ENCODE peak calls at places on chromosome 2, in four cellular contexts. K is neural crest cell, H is thyroid gland, L is progenitor cell of endocrine pancreas. S is an unnamed sample.

GRCh38 chr2:171522804-171523338 is 597 bp downstream of the CYBRD1 start:
- DNase-seq in K (peak; percentile 32), H (no peak), L (peak; percentile 16), S (no peak)

GRCh38 chr2:96832751-96833507 is 10.9 kb downstream of the ANKRD23 start:
- DNase-seq in H (peak; percentile 93), L (peak; percentile 66), K (peak; percentile 67), S (no peak)

GRCh38 chr2:36967236-36967876 is 1.0 kb upstream of the STRN start:
- DNase-seq in L (no peak), H (no peak), K (no peak), S (no peak)

GRCh38 chr2:73998451-73998850 is 13.7 kb downstream of the TET3 start:
- DNase-seq in L (no peak), H (no peak), K (no peak), S (no peak)

GRCh38 chr2:178761759-178762371 is 45.4 kb downstream of the TTN start:
- DNase-seq in L (peak; percentile 11), H (peak; percentile 3), K (peak; percentile 7), S (no peak)

GRCh38 chr2:196607073-196607472 is 32.4 kb upstream of the CCDC150 start:
- DNase-seq in K (no peak), H (no peak), L (no peak), S (no peak)

GRCh38 chr2:164737612-164738081 is 104.0 kb downstream of the COBLL1 start:
- DNase-seq in H (peak; percentile 61), L (peak; percentile 30), K (peak; percentile 33), S (peak; percentile 29)

GRCh38 chr2:227325824-227326195 is 759 bp downstream of the MFF start:
- DNase-seq in H (peak; percentile 38), K (peak; percentile 26), L (no peak), S (no peak)

GRCh38 chr2:27954771-27955384 is 64.3 kb downstream of the BABAM2 start:
- DNase-seq in L (no peak), K (no peak), H (peak; percentile 31), S (no peak)

GRCh38 chr2:222218786-222219185 is 80.0 kb downstream of the PAX3 start:
- DNase-seq in K (no peak), H (no peak), L (no peak), S (no peak)

GRCh38 chr2:177028296-177028695 is 184.3 kb upstream of the HNRNPA3 start:
- DNase-seq in L (no peak), H (peak; percentile 5), K (no peak), S (no peak)

GRCh38 chr2:177029075-177029474 is 183.5 kb upstream of the HNRNPA3 start:
- DNase-seq in H (no peak), L (no peak), K (no peak), S (no peak)

GRCh38 chr2:177031435-177032222 is 181.0 kb upstream of the HNRNPA3 start:
- DNase-seq in H (no peak), K (no peak), L (no peak), S (no peak)

GRCh38 chr2:177030391-177031000 is 182.1 kb upstream of the HNRNPA3 start:
- DNase-seq in H (no peak), K (peak; percentile 4), L (no peak), S (no peak)

GRCh38 chr2:177029501-177029900 is 183.1 kb upstream of the HNRNPA3 start:
- DNase-seq in H (no peak), K (no peak), L (no peak), S (no peak)
- TF ChIP-seq CTCF in H (no peak), K (no peak), L (peak; percentile 42), S (no peak)

GRCh38 chr2:211875488-211875887 is 663.1 kb downstream of the ERBB4 start:
- DNase-seq in L (no peak), H (no peak), K (no peak), S (no peak)

GRCh38 chr2:211877061-211877460 is 661.5 kb downstream of the ERBB4 start:
- DNase-seq in H (no peak), K (no peak), L (no peak), S (no peak)

GRCh38 chr2:211881449-211881848 is 657.2 kb downstream of the ERBB4 start:
- DNase-seq in L (no peak), H (no peak), K (no peak), S (no peak)

GRCh38 chr2:211879323-211879722 is 659.3 kb downstream of the ERBB4 start:
- DNase-seq in L (no peak), K (no peak), H (no peak), S (no peak)
- TF ChIP-seq CTCF in L (peak; percentile 39), K (peak; percentile 53), H (no peak), S (no peak)

GRCh38 chr2:228657807-228658402 is 476.4 kb upstream of the SPHKAP start:
- DNase-seq in H (no peak), K (no peak), L (no peak), S (no peak)
- TF ChIP-seq CTCF in H (no peak), K (peak; percentile 75), L (peak; percentile 75), S (no peak)

DNA sequence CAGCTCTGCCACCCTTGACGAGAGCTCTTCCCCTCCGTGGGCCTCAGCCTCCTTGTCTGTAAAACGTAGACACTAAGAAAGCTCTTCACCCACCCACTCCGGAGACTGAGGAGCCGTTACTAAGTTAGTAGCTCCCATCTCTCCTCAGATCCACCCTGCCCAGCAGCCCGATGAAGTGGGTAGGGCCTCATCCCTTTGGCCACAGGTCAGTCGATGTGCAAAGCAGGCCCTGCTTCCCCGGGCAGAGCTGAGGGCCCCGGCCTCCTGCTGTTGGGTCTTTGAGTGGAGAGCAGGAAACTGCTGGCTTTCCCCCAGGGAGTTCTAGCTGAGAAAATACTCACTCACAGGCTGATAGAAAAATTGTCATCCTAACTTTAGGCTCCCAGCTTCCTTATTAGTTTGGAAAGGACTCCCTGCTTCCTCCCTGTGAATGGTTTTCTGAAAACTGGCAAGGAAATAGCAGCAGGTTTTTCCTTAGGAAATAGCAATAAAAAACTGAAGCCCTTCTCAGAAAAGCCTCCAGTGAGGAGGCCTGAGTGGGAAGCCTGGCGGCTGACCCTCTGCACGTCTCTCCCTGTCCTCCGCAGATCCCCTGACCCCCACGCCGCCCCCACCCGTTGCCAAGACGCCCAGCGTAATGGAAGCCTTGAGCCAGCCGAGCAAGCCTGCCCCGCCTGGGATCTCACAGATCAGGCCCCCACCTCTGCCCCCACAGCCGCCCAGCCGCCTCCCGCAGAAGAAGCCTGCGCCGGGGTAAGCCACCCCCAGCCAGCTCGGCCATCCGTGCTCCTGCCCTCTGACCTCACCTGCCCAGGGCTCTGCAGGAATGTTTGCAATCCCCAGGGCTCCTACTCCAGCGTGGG is 30.2 kb downstream of the ITGB1BP1 start:
- DNase-seq in K (no peak), H (peak; percentile 80), L (no peak), S (no peak)
- TF ChIP-seq CTCF in K (no peak), H (no peak), L (no peak), S (no peak)

DNA sequence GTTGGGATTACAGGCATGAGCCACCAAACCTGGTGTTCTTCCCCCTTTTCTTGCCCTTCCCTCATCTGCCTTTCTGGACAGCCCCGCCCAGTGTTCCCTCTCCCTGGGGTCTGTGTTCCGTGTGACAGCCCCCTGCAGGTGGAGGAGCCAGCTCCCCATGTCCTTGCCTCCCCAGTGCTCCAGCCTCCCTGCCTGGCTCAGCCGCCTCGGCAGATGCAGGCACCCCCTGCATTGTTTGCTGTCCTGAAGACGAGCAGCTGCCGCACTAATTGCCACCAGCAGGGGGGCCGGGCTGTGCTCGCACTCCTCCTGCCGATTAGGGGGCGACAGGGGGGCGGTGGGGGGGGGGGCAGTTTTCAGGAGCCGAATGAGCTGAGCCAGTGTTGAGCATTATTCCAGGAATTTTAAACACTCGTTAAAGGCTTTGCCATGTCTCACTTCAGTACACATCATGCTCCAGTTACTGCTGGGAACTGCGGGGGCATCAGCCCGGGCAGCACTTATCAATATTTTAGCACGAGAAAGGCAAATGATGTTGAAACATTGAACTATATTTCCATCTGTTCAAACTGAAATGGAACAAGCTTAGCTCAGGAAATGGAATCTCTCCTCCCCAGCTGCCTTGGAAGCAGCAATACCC is 23.3 kb downstream of the SIX3 start:
- DNase-seq in K (no peak), H (no peak), L (no peak), S (no peak)
- TF ChIP-seq CTCF in K (peak; percentile 52), H (no peak), L (peak; percentile 44), S (no peak)

GRCh38 chr2:63639344-63639743 is 50.6 kb downstream of the MDH1 start:
- DNase-seq in L (no peak), H (no peak), K (no peak), S (no peak)
- TF ChIP-seq CTCF in L (no peak), H (no peak), K (no peak), S (no peak)